ENCODE peak calls at places on chromosomes 12 and 14, in four cellular contexts. J is T-helper 9 cell, S is BE2C, N is neural crest cell. E is an unnamed sample.

GRCh38 chr12:74732801-74733200 is 195.2 kb downstream of the ATXN7L3B start:
- DNase-seq in S (no peak), N (no peak), J (no peak), E (peak; percentile 66)

GRCh38 chr14:52703225-52703624 is 3.8 kb upstream of the PSMC6 start:
- DNase-seq in S (no peak), J (no peak), N (no peak), E (no peak)

GRCh38 chr12:66130267-66131066 is at the start of gene LLPH:
- DNase-seq in J (peak; percentile 79), N (peak; percentile 76), S (peak; percentile 84), E (peak; percentile 90)

GRCh38 chr12:95259368-95259767 is 41.8 kb downstream of the VEZT start:
- DNase-seq in J (no peak), N (no peak), S (no peak), E (no peak)

GRCh38 chr14:32896979-32897723 is 41.5 kb upstream of the NPAS3 start:
- DNase-seq in S (no peak), J (no peak), N (no peak), E (no peak)

GRCh38 chr14:51527073-51527472 is 124.6 kb upstream of the FRMD6 start:
- DNase-seq in N (no peak), S (no peak), J (no peak), E (no peak)

GRCh38 chr12:74890237-74890599 is 319.4 kb downstream of the KCNC2 start:
- DNase-seq in S (no peak), N (no peak), J (no peak), E (no peak)

GRCh38 chr14:93112891-93113677 is 2.6 kb downstream of the ITPK1 start:
- DNase-seq in N (peak; percentile 73), J (peak; percentile 78), S (peak; percentile 86), E (peak; percentile 63)

GRCh38 chr14:105876158-105876557 is 349.8 kb downstream of the TMEM121 start:
- DNase-seq in J (no peak), S (peak; percentile 4), N (no peak), E (no peak)

GRCh38 chr14:56300495-56300894 is 182.3 kb downstream of the PELI2 start:
- DNase-seq in N (no peak), J (no peak), S (no peak), E (no peak)

GRCh38 chr12:45284096-45284901 is 68.4 kb downstream of the ANO6 start:
- DNase-seq in S (no peak), J (no peak), N (no peak), E (no peak)

GRCh38 chr14:70663707-70664179 is 22.0 kb downstream of the TTC9 start:
- DNase-seq in S (no peak), N (no peak), J (no peak), E (no peak)

GRCh38 chr14:94005324-94005723 is 8.2 kb downstream of the CCDC197 start:
- DNase-seq in J (no peak), N (no peak), S (peak; percentile 37), E (no peak)

GRCh38 chr12:4325984-4326383 is 5.0 kb downstream of the TIGAR start:
- DNase-seq in J (no peak), N (no peak), S (no peak), E (no peak)

GRCh38 chr12:484096-484495 is 24.4 kb downstream of the B4GALNT3 start:
- DNase-seq in J (no peak), N (no peak), S (no peak), E (no peak)

GRCh38 chr12:92412931-92413685 is 267.5 kb upstream of the BTG1 start:
- DNase-seq in N (no peak), J (no peak), S (no peak), E (no peak)

GRCh38 chr12:6548556-6549378 is 7.1 kb downstream of the IFFO1 start:
- DNase-seq in S (no peak), J (no peak), N (no peak), E (no peak)

GRCh38 chr12:104578453-104578852 is 121.7 kb downstream of the CHST11 start:
- DNase-seq in N (no peak), J (no peak), S (no peak), E (no peak)

GRCh38 chr14:76948213-76948947 is 80.1 kb downstream of the IRF2BPL start:
- DNase-seq in S (no peak), N (no peak), J (no peak), E (no peak)

GRCh38 chr12:101563197-101563596 is 31.6 kb upstream of the MYBPC1 start:
- DNase-seq in N (no peak), J (no peak), S (no peak), E (no peak)

GRCh38 chr12:3777206-3777809 is 24.4 kb upstream of the CRACR2A start:
- DNase-seq in N (no peak), S (no peak), J (no peak), E (peak; percentile 36)

GRCh38 chr14:95359974-95360826 is 40.5 kb upstream of the CLMN start:
- DNase-seq in S (no peak), J (no peak), N (peak; percentile 41), E (no peak)

GRCh38 chr12:130162267-130162666 is at the start of gene FZD10:
- DNase-seq in N (peak; percentile 70), S (no peak), J (no peak), E (no peak)

E was measured in SK-N-DZ.